ENCODE peak calls at places on chromosomes 11 and 22, in eight cellular contexts. H is OCI-M1; C is nucleus accumbens; N is mucosa of gallbladder; I is IMR-90; L is LoVo; F is stimulated activated naive CD8-positive, alpha-beta T cell treated with anti-CD3 and anti-CD28 coated beads, Interleukin-15, amount 100 ng/mL, for 72 hours; Q is heart right ventricle. V is an unnamed sample.

GRCh38 chr22:40578171-40578570 is 58.3 kb downstream of the MRTFA start:
- DNase-seq in I (no peak), L (no peak), C (no peak), H (peak; percentile 24), Q (no peak), F (peak; percentile 29), N (no peak), V (peak; percentile 22)

GRCh38 chr11:19651654-19652053 is 61.0 kb upstream of the NAV2 start:
- DNase-seq in H (no peak), I (peak; percentile 20), L (no peak), F (no peak), Q (no peak), N (no peak), C (no peak), V (no peak)

GRCh38 chr11:3000032-3000961 is 8.2 kb upstream of the NAP1L4 start:
- DNase-seq in L (no peak), I (peak; percentile 60), H (no peak), Q (peak; percentile 69), C (peak; percentile 88), F (no peak), N (peak; percentile 88), V (no peak)

GRCh38 chr11:93652161-93652597 is 9.3 kb upstream of the CEP295 start:
- DNase-seq in L (peak; percentile 15), N (peak; percentile 25), C (no peak), I (peak; percentile 44), H (peak; percentile 79), Q (peak; percentile 30), F (no peak), V (peak; percentile 64)

GRCh38 chr11:19447150-19447566 is 206.4 kb upstream of the E2F8 start:
- DNase-seq in C (no peak), Q (no peak), H (no peak), N (no peak), L (no peak), F (no peak), I (peak; percentile 60), V (no peak)

GRCh38 chr11:44351006-44351660 is 41.2 kb upstream of the ALX4 start:
- DNase-seq in L (no peak), I (no peak), Q (no peak), F (no peak), N (no peak), H (no peak), C (no peak), V (no peak)

GRCh38 chr11:1825785-1826451 is 8.9 kb upstream of the SYT8 start:
- DNase-seq in N (no peak), L (no peak), Q (no peak), F (no peak), H (no peak), C (no peak), I (no peak), V (no peak)

GRCh38 chr11:976431-977160 is 50.9 kb downstream of the AP2A2 start:
- DNase-seq in C (no peak), F (no peak), L (no peak), I (no peak), Q (no peak), N (no peak), H (no peak), V (no peak)

GRCh38 chr11:128688031-128688713 is 5.7 kb upstream of the FLI1 start:
- DNase-seq in L (no peak), F (no peak), H (no peak), Q (no peak), N (no peak), I (no peak), C (no peak), V (no peak)

GRCh38 chr11:20327377-20327776 is 36.1 kb upstream of the HTATIP2 start:
- DNase-seq in L (no peak), Q (no peak), C (no peak), H (no peak), I (no peak), N (no peak), F (no peak), V (no peak)

GRCh38 chr11:2270322-2271076 is at the start of gene ASCL2:
- DNase-seq in H (no peak), I (no peak), F (no peak), C (no peak), N (peak; percentile 8), Q (peak; percentile 3), L (no peak), V (peak; percentile 41)

GRCh38 chr11:90704510-90704909 is 481.7 kb upstream of the CHORDC1 start:
- DNase-seq in N (no peak), F (no peak), I (no peak), Q (no peak), C (no peak), L (no peak), H (no peak), V (no peak)

GRCh38 chr22:17087176-17088131 is 2.7 kb downstream of the IL17RA start:
- DNase-seq in I (peak; percentile 91), H (peak; percentile 85), N (no peak), F (peak; percentile 82), Q (no peak), C (no peak), L (no peak), V (no peak)

GRCh38 chr11:22674470-22675426 is 8.3 kb downstream of the GAS2 start:
- DNase-seq in F (no peak), N (no peak), Q (no peak), L (peak; percentile 32), C (no peak), I (no peak), H (no peak), V (no peak)

GRCh38 chr11:1838426-1839131 is at the start of gene TNNI2:
- DNase-seq in I (no peak), Q (no peak), H (no peak), N (no peak), L (no peak), F (no peak), C (no peak), V (no peak)

GRCh38 chr22:38788417-38788816 is 5.5 kb downstream of the DNAL4 start:
- DNase-seq in I (peak; percentile 96), H (no peak), L (no peak), N (peak; percentile 67), C (no peak), Q (peak; percentile 72), F (no peak), V (no peak)